ENCODE peak calls at places on chromosomes 3 and 15, in ten cellular contexts. R is lower lobe of right lung; L is heart right ventricle; J is tibial artery; B is CD4-positive, CD25-positive, alpha-beta regulatory T cell; T is GM23248; Z is neuronal stem cell; I is lung; E is thyroid gland; K is aorta. F is an unnamed sample.

GRCh38 chr3:184181596-184181995 is 4.4 kb upstream of the ABCF3 start:
- DNase-seq in I (no peak), L (no peak), R (no peak), T (no peak), B (no peak), E (no peak), J (no peak), K (no peak), Z (no peak), F (no peak)

GRCh38 chr3:193464889-193465288 is 86.3 kb upstream of the ATP13A5 start:
- DNase-seq in T (no peak), R (no peak), J (no peak), L (no peak), B (no peak), K (no peak), Z (no peak), I (no peak), E (no peak), F (no peak)

GRCh38 chr3:15731024-15731423 is 66.8 kb downstream of the ANKRD28 start:
- DNase-seq in L (no peak), E (no peak), I (no peak), T (no peak), R (no peak), K (no peak), Z (no peak), J (no peak), B (no peak), F (no peak)

GRCh38 chr3:13199006-13199776 is 126.0 kb upstream of the IQSEC1 start:
- DNase-seq in B (no peak), J (no peak), I (no peak), E (no peak), K (peak; percentile 69), Z (no peak), T (no peak), L (no peak), R (peak; percentile 28), F (no peak)

GRCh38 chr3:53590606-53591005 is 96.2 kb downstream of the CACNA1D start:
- DNase-seq in E (no peak), B (no peak), K (no peak), I (no peak), L (no peak), R (no peak), Z (no peak), T (no peak), J (no peak), F (no peak)

GRCh38 chr3:27094721-27095120 is 274.5 kb downstream of the NEK10 start:
- DNase-seq in Z (no peak), B (no peak), R (no peak), T (no peak), L (no peak), K (no peak), I (no peak), E (no peak), J (no peak), F (no peak)

GRCh38 chr3:134357261-134357913 is 16.9 kb downstream of the AMOTL2 start:
- DNase-seq in T (peak; percentile 74), B (no peak), J (no peak), R (peak; percentile 32), E (no peak), K (peak; percentile 64), L (no peak), I (no peak), Z (no peak), F (no peak)

GRCh38 chr15:81940467-81941451 is 105.1 kb downstream of the MEX3B start:
- DNase-seq in I (no peak), T (peak; percentile 68), K (no peak), J (no peak), B (no peak), E (no peak), R (no peak), L (no peak), Z (no peak), F (peak; percentile 63)

GRCh38 chr15:86138798-86139197 is 59.1 kb downstream of the AGBL1 start:
- DNase-seq in B (no peak), K (no peak), E (no peak), L (no peak), Z (no peak), J (no peak), I (no peak), T (no peak), R (no peak), F (no peak)

GRCh38 chr15:86135030-86135429 is 55.4 kb downstream of the AGBL1 start:
- DNase-seq in R (no peak), L (no peak), I (no peak), Z (no peak), E (no peak), K (no peak), J (peak; percentile 40), T (no peak), B (no peak), F (no peak)

DNA sequence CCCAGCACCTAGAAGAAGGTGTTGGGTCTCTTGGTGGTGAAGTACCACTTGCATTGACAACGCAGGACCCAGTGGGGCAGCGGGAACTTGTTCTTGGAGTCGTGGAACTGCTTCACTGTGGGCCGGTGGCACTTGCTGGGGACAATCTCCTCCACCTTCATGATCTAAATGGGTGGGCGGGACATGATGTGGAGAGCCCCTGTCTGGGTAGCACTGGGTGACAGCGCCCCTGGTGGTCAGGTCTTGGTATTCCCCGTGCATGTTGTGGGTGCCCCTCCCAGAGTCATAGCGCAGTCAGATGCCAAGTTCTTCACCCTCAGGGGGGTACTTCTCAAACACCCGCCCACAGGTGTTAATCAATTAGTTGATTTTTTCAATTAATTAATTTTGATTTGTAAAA is 60.2 kb downstream of the AGBL1 start:
- DNase-seq in K (no peak), L (no peak), E (no peak), I (no peak), R (no peak), J (no peak), T (no peak), Z (no peak), B (no peak), F (peak; percentile 24)
- H3K9me3 ChIP-seq in K (peaks cover 7% of the 10 kb centered on the region), L (no peaks in the 10 kb centered on the region), E (no peaks in the 10 kb centered on the region), I (no peaks in the 10 kb centered on the region), R (no peaks in the 10 kb centered on the region), J (no peaks in the 10 kb centered on the region), T (no peaks in the 10 kb centered on the region), Z (no peaks in the 10 kb centered on the region), B (no peaks in the 10 kb centered on the region), F (no peaks in the 10 kb centered on the region)

GRCh38 chr3:20698896-20699295 is 512.9 kb upstream of the SGO1 start:
- DNase-seq in T (no peak), J (no peak), K (no peak), Z (no peak), E (no peak), B (no peak), I (no peak), L (no peak), R (no peak), F (no peak)
- H3K9me3 ChIP-seq in T (no peaks in the 10 kb centered on the region), J (no peaks in the 10 kb centered on the region), K (no peaks in the 10 kb centered on the region), Z (no peaks in the 10 kb centered on the region), E (no peaks in the 10 kb centered on the region), B (peaks cover 4% of the 10 kb centered on the region), I (peaks cover 2% of the 10 kb centered on the region), L (no peaks in the 10 kb centered on the region), R (no peaks in the 10 kb centered on the region), F (no peaks in the 10 kb centered on the region)

GRCh38 chr3:137764563-137765309 is 621 bp downstream of the SOX14 start:
- DNase-seq in K (no peak), L (no peak), I (no peak), Z (no peak), T (no peak), E (no peak), R (no peak), J (no peak), B (no peak), F (no peak)

GRCh38 chr3:137763594-137763938 is 549 bp upstream of the SOX14 start:
- DNase-seq in B (no peak), E (no peak), L (no peak), Z (no peak), K (no peak), I (no peak), J (no peak), R (no peak), T (peak; percentile 10), F (no peak)

GRCh38 chr3:137765310-137766033 is 1.4 kb downstream of the SOX14 start:
- DNase-seq in L (no peak), T (no peak), K (no peak), I (no peak), R (no peak), E (no peak), J (no peak), Z (no peak), B (no peak), F (no peak)

GRCh38 chr3:137762674-137763593 is 1.2 kb upstream of the SOX14 start:
- DNase-seq in T (no peak), L (no peak), I (no peak), Z (no peak), R (no peak), J (no peak), E (no peak), B (no peak), K (no peak), F (no peak)

GRCh38 chr3:137764001-137764433 is at the start of gene SOX14:
- DNase-seq in J (no peak), R (peak; percentile 72), T (no peak), E (no peak), I (peak; percentile 45), B (no peak), K (no peak), L (no peak), Z (no peak), F (no peak)
- H3K9me3 ChIP-seq in J (no peaks in the 10 kb centered on the region), R (no peaks in the 10 kb centered on the region), T (no peaks in the 10 kb centered on the region), E (no peaks in the 10 kb centered on the region), I (peaks cover 11% of the 10 kb centered on the region), B (no peaks in the 10 kb centered on the region), K (peaks cover 2% of the 10 kb centered on the region), L (no peaks in the 10 kb centered on the region), Z (no peaks in the 10 kb centered on the region), F (no peaks in the 10 kb centered on the region)

DNA sequence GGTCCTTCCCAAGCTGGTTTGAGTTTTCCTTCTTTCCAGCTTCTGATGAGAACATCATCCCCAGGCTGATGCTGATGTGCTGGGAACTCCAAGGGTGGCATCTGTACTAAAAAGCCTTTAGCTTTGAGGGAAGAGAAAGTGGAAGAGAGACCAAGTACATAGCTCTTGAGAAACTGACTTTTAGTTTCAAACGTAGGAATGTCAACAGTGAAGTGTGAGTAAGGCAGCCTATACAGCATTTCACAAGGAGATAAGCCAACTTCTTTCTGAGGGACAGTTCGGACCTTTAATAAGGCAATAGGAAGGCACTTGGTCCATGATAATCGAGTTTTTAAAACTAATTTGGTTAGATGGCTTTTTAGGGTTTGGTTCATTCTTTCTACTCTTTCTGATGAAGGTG is 53.7 kb downstream of the DLG1 start:
- DNase-seq in L (no peak), J (no peak), Z (no peak), R (no peak), K (no peak), B (no peak), T (no peak), I (no peak), E (no peak), F (no peak)
- H3K9me3 ChIP-seq in L (no peaks in the 10 kb centered on the region), J (peaks cover 6% of the 10 kb centered on the region), Z (peaks cover 98% of the 10 kb centered on the region), R (peaks cover 57% of the 10 kb centered on the region), K (peaks cover 6% of the 10 kb centered on the region), B (peaks cover 63% of the 10 kb centered on the region), T (peaks cover 15% of the 10 kb centered on the region), I (peaks cover 7% of the 10 kb centered on the region), E (no peaks in the 10 kb centered on the region), F (peaks cover 56% of the 10 kb centered on the region)

F was measured in MG63.